ENCODE peak calls at places on chromosomes 2 and 18, in nine cellular contexts. One of them, this sample, is unnamed. For H4K20me1 and H3K4me1, the result is how much of the 10 kb centered on the place peaks cover.

GRCh38 chr18:79396431-79397287 is 929 bp downstream of the NFATC1 start:
- DNase-seq in GM12878: no peak
- DNase-seq in mammary epithelial cell: peak
- DNase-seq in GM23338: no peak
- DNase-seq in K562: peak
- DNase-seq in neural progenitor cell: peak
- DNase-seq in GM23248: peak
- DNase-seq in OCI-LY7: peak
- DNase-seq in Karpas-422: peak
- DNase-seq in this sample: peak

GRCh38 chr2:223835701-223836532 is 1.5 kb downstream of the AP1S3 start:
- DNase-seq in GM23338: peak
- DNase-seq in Karpas-422: no peak
- DNase-seq in K562: no peak
- DNase-seq in GM23248: no peak
- DNase-seq in neural progenitor cell: no peak
- DNase-seq in OCI-LY7: peak
- DNase-seq in mammary epithelial cell: peak
- DNase-seq in GM12878: peak
- DNase-seq in this sample: peak

GRCh38 chr2:33441235-33441810 is 35.1 kb upstream of the RASGRP3 start:
- DNase-seq in mammary epithelial cell: peak
- DNase-seq in GM12878: no peak
- DNase-seq in K562: peak
- DNase-seq in neural progenitor cell: peak
- DNase-seq in GM23338: peak
- DNase-seq in OCI-LY7: peak
- DNase-seq in GM23248: peak
- DNase-seq in Karpas-422: peak
- DNase-seq in this sample: peak

GRCh38 chr2:71831208-71831577 is 316.5 kb downstream of the CYP26B1 start:
- DNase-seq in GM23248: peak
- DNase-seq in neural progenitor cell: no peak
- DNase-seq in Karpas-422: no peak
- DNase-seq in OCI-LY7: no peak
- DNase-seq in mammary epithelial cell: peak
- DNase-seq in GM23338: no peak
- DNase-seq in K562: no peak
- DNase-seq in GM12878: no peak
- DNase-seq in this sample: peak

GRCh38 chr2:151928380-151928779 is 100.2 kb upstream of the ARL5A start:
- DNase-seq in GM12878: no peak
- DNase-seq in OCI-LY7: no peak
- DNase-seq in GM23338: no peak
- DNase-seq in K562: no peak
- DNase-seq in Karpas-422: no peak
- DNase-seq in mammary epithelial cell: peak
- DNase-seq in neural progenitor cell: no peak
- DNase-seq in GM23248: no peak
- DNase-seq in this sample: no peak

GRCh38 chr2:171230176-171230575 is 69.5 kb upstream of the TLK1 start:
- DNase-seq in GM23248: no peak
- DNase-seq in mammary epithelial cell: no peak
- DNase-seq in K562: no peak
- DNase-seq in OCI-LY7: no peak
- DNase-seq in GM12878: no peak
- DNase-seq in Karpas-422: no peak
- DNase-seq in GM23338: no peak
- DNase-seq in neural progenitor cell: no peak
- DNase-seq in this sample: no peak

GRCh38 chr2:100269889-100270288 is 52.4 kb downstream of the LONRF2 start:
- DNase-seq in OCI-LY7: no peak
- DNase-seq in neural progenitor cell: no peak
- DNase-seq in GM12878: no peak
- DNase-seq in K562: no peak
- DNase-seq in GM23248: no peak
- DNase-seq in GM23338: no peak
- DNase-seq in mammary epithelial cell: no peak
- DNase-seq in Karpas-422: no peak
- DNase-seq in this sample: no peak

GRCh38 chr2:112996635-112997034 is 8.6 kb upstream of the IL36A start:
- DNase-seq in mammary epithelial cell: no peak
- DNase-seq in GM23248: no peak
- DNase-seq in OCI-LY7: peak
- DNase-seq in Karpas-422: no peak
- DNase-seq in K562: no peak
- DNase-seq in neural progenitor cell: no peak
- DNase-seq in GM12878: no peak
- DNase-seq in GM23338: peak
- DNase-seq in this sample: no peak

GRCh38 chr18:7133181-7133580 is 15.6 kb upstream of the LAMA1 start:
- DNase-seq in GM12878: no peak
- DNase-seq in GM23248: peak
- DNase-seq in neural progenitor cell: no peak
- DNase-seq in Karpas-422: no peak
- DNase-seq in OCI-LY7: no peak
- DNase-seq in mammary epithelial cell: no peak
- DNase-seq in GM23338: no peak
- DNase-seq in K562: no peak
- DNase-seq in this sample: no peak

GRCh38 chr2:152445791-152446201 is 110.8 kb downstream of the FMNL2 start:
- DNase-seq in GM12878: no peak
- DNase-seq in GM23338: no peak
- DNase-seq in K562: no peak
- DNase-seq in OCI-LY7: no peak
- DNase-seq in mammary epithelial cell: peak
- DNase-seq in Karpas-422: no peak
- DNase-seq in neural progenitor cell: no peak
- DNase-seq in GM23248: peak
- DNase-seq in this sample: peak

GRCh38 chr2:177393824-177394614 is 1.4 kb downstream of the AGPS start:
- DNase-seq in GM12878: no peak
- DNase-seq in mammary epithelial cell: no peak
- DNase-seq in OCI-LY7: no peak
- DNase-seq in GM23338: no peak
- DNase-seq in neural progenitor cell: no peak
- DNase-seq in Karpas-422: no peak
- DNase-seq in K562: no peak
- DNase-seq in GM23248: no peak
- DNase-seq in this sample: no peak

GRCh38 chr2:10002681-10003080 is 40.7 kb upstream of the KLF11 start:
- DNase-seq in GM12878: no peak
- DNase-seq in GM23248: no peak
- DNase-seq in OCI-LY7: no peak
- DNase-seq in mammary epithelial cell: no peak
- DNase-seq in K562: no peak
- DNase-seq in neural progenitor cell: no peak
- DNase-seq in Karpas-422: no peak
- DNase-seq in GM23338: no peak
- DNase-seq in this sample: no peak

GRCh38 chr2:128307595-128307994 is 11.1 kb downstream of the HS6ST1 start:
- DNase-seq in K562: no peak
- DNase-seq in OCI-LY7: no peak
- DNase-seq in Karpas-422: no peak
- DNase-seq in mammary epithelial cell: no peak
- DNase-seq in GM23338: no peak
- DNase-seq in GM23248: no peak
- DNase-seq in neural progenitor cell: no peak
- DNase-seq in GM12878: no peak
- DNase-seq in this sample: peak
- H4K20me1 ChIP-seq in K562: half or more
- H4K20me1 ChIP-seq in OCI-LY7: under half
- H4K20me1 ChIP-seq in Karpas-422: half or more
- H4K20me1 ChIP-seq in mammary epithelial cell: under half
- H4K20me1 ChIP-seq in GM23338: half or more
- H4K20me1 ChIP-seq in GM23248: under half
- H4K20me1 ChIP-seq in neural progenitor cell: half or more
- H4K20me1 ChIP-seq in GM12878: under half
- H4K20me1 ChIP-seq in this sample: under half

GRCh38 chr2:174339971-174340399 is 5.2 kb downstream of the SP9 start:
- DNase-seq in GM23248: no peak
- DNase-seq in Karpas-422: no peak
- DNase-seq in OCI-LY7: no peak
- DNase-seq in GM12878: no peak
- DNase-seq in GM23338: peak
- DNase-seq in neural progenitor cell: peak
- DNase-seq in K562: no peak
- DNase-seq in mammary epithelial cell: no peak
- DNase-seq in this sample: peak
- H3K4me1 ChIP-seq in GM23248: under half
- H3K4me1 ChIP-seq in Karpas-422: half or more
- H3K4me1 ChIP-seq in OCI-LY7: under half
- H3K4me1 ChIP-seq in GM12878: under half
- H3K4me1 ChIP-seq in GM23338: under half
- H3K4me1 ChIP-seq in neural progenitor cell: under half
- H3K4me1 ChIP-seq in K562: half or more
- H3K4me1 ChIP-seq in mammary epithelial cell: under half
- H3K4me1 ChIP-seq in this sample: under half

GRCh38 chr18:55427951-55428350 is 160.0 kb downstream of the TCF4 start:
- DNase-seq in K562: no peak
- DNase-seq in neural progenitor cell: no peak
- DNase-seq in Karpas-422: no peak
- DNase-seq in GM23338: no peak
- DNase-seq in OCI-LY7: no peak
- DNase-seq in mammary epithelial cell: no peak
- DNase-seq in GM12878: no peak
- DNase-seq in GM23248: peak
- DNase-seq in this sample: no peak
- H4K20me1 ChIP-seq in K562: under half
- H4K20me1 ChIP-seq in neural progenitor cell: under half
- H4K20me1 ChIP-seq in Karpas-422: under half
- H4K20me1 ChIP-seq in GM23338: under half
- H4K20me1 ChIP-seq in OCI-LY7: under half
- H4K20me1 ChIP-seq in mammary epithelial cell: under half
- H4K20me1 ChIP-seq in GM12878: under half
- H4K20me1 ChIP-seq in GM23248: under half
- H4K20me1 ChIP-seq in this sample: under half

GRCh38 chr2:157841485-157841884 is 34.6 kb downstream of the ACVR1 start:
- DNase-seq in neural progenitor cell: no peak
- DNase-seq in mammary epithelial cell: no peak
- DNase-seq in GM23248: no peak
- DNase-seq in K562: no peak
- DNase-seq in Karpas-422: no peak
- DNase-seq in GM12878: no peak
- DNase-seq in GM23338: no peak
- DNase-seq in OCI-LY7: no peak
- DNase-seq in this sample: no peak
- H3K4me1 ChIP-seq in neural progenitor cell: under half
- H3K4me1 ChIP-seq in mammary epithelial cell: under half
- H3K4me1 ChIP-seq in GM23248: under half
- H3K4me1 ChIP-seq in K562: under half
- H3K4me1 ChIP-seq in Karpas-422: under half
- H3K4me1 ChIP-seq in GM12878: under half
- H3K4me1 ChIP-seq in GM23338: half or more
- H3K4me1 ChIP-seq in OCI-LY7: under half
- H3K4me1 ChIP-seq in this sample: half or more

GRCh38 chr2:241003830-241004564 is 5.6 kb downstream of the SNED1 start:
- DNase-seq in mammary epithelial cell: no peak
- DNase-seq in GM23338: no peak
- DNase-seq in GM12878: no peak
- DNase-seq in K562: no peak
- DNase-seq in neural progenitor cell: no peak
- DNase-seq in GM23248: no peak
- DNase-seq in OCI-LY7: no peak
- DNase-seq in Karpas-422: no peak
- DNase-seq in this sample: peak

GRCh38 chr2:241002275-241003046 is 4.0 kb downstream of the SNED1 start:
- DNase-seq in K562: no peak
- DNase-seq in Karpas-422: no peak
- DNase-seq in GM23248: no peak
- DNase-seq in OCI-LY7: no peak
- DNase-seq in GM12878: no peak
- DNase-seq in GM23338: no peak
- DNase-seq in mammary epithelial cell: no peak
- DNase-seq in neural progenitor cell: no peak
- DNase-seq in this sample: peak

GRCh38 chr2:241001413-241002274 is 3.2 kb downstream of the SNED1 start:
- DNase-seq in GM23248: no peak
- DNase-seq in Karpas-422: no peak
- DNase-seq in GM23338: no peak
- DNase-seq in mammary epithelial cell: no peak
- DNase-seq in K562: no peak
- DNase-seq in neural progenitor cell: no peak
- DNase-seq in GM12878: no peak
- DNase-seq in OCI-LY7: no peak
- DNase-seq in this sample: peak

GRCh38 chr2:241003047-241003360 is 4.6 kb downstream of the SNED1 start:
- DNase-seq in Karpas-422: no peak
- DNase-seq in mammary epithelial cell: no peak
- DNase-seq in GM23248: no peak
- DNase-seq in GM12878: no peak
- DNase-seq in K562: no peak
- DNase-seq in neural progenitor cell: no peak
- DNase-seq in OCI-LY7: no peak
- DNase-seq in GM23338: no peak
- DNase-seq in this sample: peak

GRCh38 chr2:241003369-241003768 is 5.0 kb downstream of the SNED1 start:
- DNase-seq in neural progenitor cell: no peak
- DNase-seq in mammary epithelial cell: no peak
- DNase-seq in OCI-LY7: no peak
- DNase-seq in K562: no peak
- DNase-seq in Karpas-422: no peak
- DNase-seq in GM12878: no peak
- DNase-seq in GM23248: no peak
- DNase-seq in GM23338: no peak
- DNase-seq in this sample: peak
- H4K20me1 ChIP-seq in neural progenitor cell: under half
- H4K20me1 ChIP-seq in mammary epithelial cell: under half
- H4K20me1 ChIP-seq in OCI-LY7: under half
- H4K20me1 ChIP-seq in K562: under half
- H4K20me1 ChIP-seq in Karpas-422: under half
- H4K20me1 ChIP-seq in GM12878: under half
- H4K20me1 ChIP-seq in GM23248: under half
- H4K20me1 ChIP-seq in GM23338: under half
- H4K20me1 ChIP-seq in this sample: half or more

GRCh38 chr18:63315879-63316278 is 3.7 kb downstream of the BCL2 start:
- DNase-seq in Karpas-422: no peak
- DNase-seq in K562: no peak
- DNase-seq in mammary epithelial cell: no peak
- DNase-seq in GM23338: no peak
- DNase-seq in GM12878: no peak
- DNase-seq in neural progenitor cell: no peak
- DNase-seq in OCI-LY7: no peak
- DNase-seq in GM23248: no peak
- DNase-seq in this sample: no peak
- H3K4me1 ChIP-seq in Karpas-422: half or more
- H3K4me1 ChIP-seq in K562: under half
- H3K4me1 ChIP-seq in mammary epithelial cell: under half
- H3K4me1 ChIP-seq in GM23338: under half
- H3K4me1 ChIP-seq in GM12878: under half
- H3K4me1 ChIP-seq in neural progenitor cell: under half
- H3K4me1 ChIP-seq in OCI-LY7: under half
- H3K4me1 ChIP-seq in GM23248: under half
- H3K4me1 ChIP-seq in this sample: under half

GRCh38 chr2:61433606-61434005 is 37.3 kb downstream of the USP34 start:
- DNase-seq in GM23248: no peak
- DNase-seq in OCI-LY7: no peak
- DNase-seq in K562: no peak
- DNase-seq in GM23338: peak
- DNase-seq in GM12878: no peak
- DNase-seq in Karpas-422: no peak
- DNase-seq in neural progenitor cell: no peak
- DNase-seq in mammary epithelial cell: no peak
- DNase-seq in this sample: no peak
- H4K20me1 ChIP-seq in GM23248: half or more
- H4K20me1 ChIP-seq in OCI-LY7: under half
- H4K20me1 ChIP-seq in K562: under half
- H4K20me1 ChIP-seq in GM23338: under half
- H4K20me1 ChIP-seq in GM12878: under half
- H4K20me1 ChIP-seq in Karpas-422: under half
- H4K20me1 ChIP-seq in neural progenitor cell: under half
- H4K20me1 ChIP-seq in mammary epithelial cell: under half
- H4K20me1 ChIP-seq in this sample: half or more

GRCh38 chr2:25340340-25340886 is 1.3 kb downstream of the DNMT3A start:
- DNase-seq in mammary epithelial cell: no peak
- DNase-seq in GM12878: no peak
- DNase-seq in Karpas-422: no peak
- DNase-seq in K562: peak
- DNase-seq in GM23338: peak
- DNase-seq in GM23248: peak
- DNase-seq in neural progenitor cell: peak
- DNase-seq in OCI-LY7: no peak
- DNase-seq in this sample: peak
- H3K4me1 ChIP-seq in mammary epithelial cell: under half
- H3K4me1 ChIP-seq in GM12878: under half
- H3K4me1 ChIP-seq in Karpas-422: under half
- H3K4me1 ChIP-seq in K562: under half
- H3K4me1 ChIP-seq in GM23338: under half
- H3K4me1 ChIP-seq in GM23248: under half
- H3K4me1 ChIP-seq in neural progenitor cell: under half
- H3K4me1 ChIP-seq in OCI-LY7: under half
- H3K4me1 ChIP-seq in this sample: under half

This sample was measured in osteoblast.